ENCODE peak calls at places on chromosome 2, in eight cellular contexts. W is prostate gland, X is GM10248, P is AG04450, F is epithelial cell of esophagus, Y is PC-3, H is heart left ventricle, R is astrocyte of the spinal cord. C is an unnamed sample.

GRCh38 chr2:23549821-23550535 is 165.0 kb downstream of the KLHL29 start:
- DNase-seq in H (no peak), R (peak), Y (no peak), W (no peak), X (no peak), P (no peak), F (no peak), C (no peak)

GRCh38 chr2:238097988-238098853 is 1.9 kb upstream of the ESPNL start:
- DNase-seq in X (peak), Y (peak), W (no peak), P (peak), H (no peak), R (peak), F (peak), C (no peak)

GRCh38 chr2:236130349-236130998 is 37.7 kb downstream of the GBX2 start:
- DNase-seq in R (no peak), Y (no peak), F (no peak), X (no peak), P (no peak), H (no peak), W (no peak), C (no peak)

GRCh38 chr2:41936751-41937463 is 110.9 kb upstream of the PKDCC start:
- DNase-seq in R (no peak), X (no peak), W (no peak), P (no peak), H (no peak), Y (no peak), F (no peak), C (no peak)

GRCh38 chr2:128372621-128373341 is 54.1 kb upstream of the HS6ST1 start:
- DNase-seq in R (no peak), F (no peak), P (no peak), Y (no peak), H (no peak), X (no peak), W (no peak), C (no peak)

GRCh38 chr2:121722479-121722878 is 14.2 kb downstream of the NIFK start:
- DNase-seq in F (peak), W (no peak), R (peak), P (peak), Y (peak), X (no peak), H (no peak), C (peak)

GRCh38 chr2:84807063-84807485 is 73.8 kb downstream of the TRABD2A start:
- DNase-seq in F (peak), W (peak), X (no peak), H (no peak), P (peak), R (peak), Y (peak), C (peak)

GRCh38 chr2:102753563-102754159 is 8.2 kb upstream of the TMEM182 start:
- DNase-seq in P (no peak), R (peak), X (peak), H (no peak), F (peak), Y (peak), W (peak), C (peak)

GRCh38 chr2:140275427-140275826 is 1495.2 kb upstream of the NXPH2 start:
- DNase-seq in W (no peak), X (no peak), F (peak), Y (peak), H (no peak), P (no peak), R (no peak), C (no peak)

GRCh38 chr2:165833156-165833555 is 39.1 kb upstream of the GALNT3 start:
- DNase-seq in X (no peak), F (peak), H (no peak), P (peak), R (peak), W (peak), Y (peak), C (peak)

GRCh38 chr2:72830273-72830672 is 4.4 kb upstream of the EXOC6B start:
- DNase-seq in H (no peak), R (no peak), P (no peak), F (no peak), X (no peak), W (no peak), Y (no peak), C (no peak)

GRCh38 chr2:221517362-221518121 is 54.6 kb downstream of the EPHA4 start:
- DNase-seq in W (no peak), H (peak), X (peak), Y (peak), P (no peak), R (peak), F (peak), C (peak)

GRCh38 chr2:27212626-27213471 is 781 bp upstream of the SLC5A6 start:
- DNase-seq in R (peak), H (no peak), X (no peak), P (peak), W (no peak), Y (peak), F (peak), C (peak)

GRCh38 chr2:120761164-120761861 is 25.6 kb downstream of the GLI2 start:
- DNase-seq in H (peak), X (no peak), P (no peak), W (no peak), F (no peak), R (no peak), Y (no peak), C (no peak)

GRCh38 chr2:234679766-234680687 is 183.1 kb upstream of the ARL4C start:
- DNase-seq in X (no peak), P (peak), F (peak), H (peak), W (no peak), Y (peak), R (peak), C (peak)

GRCh38 chr2:130915595-130916437 is 79.1 kb downstream of the ARHGEF4 start:
- DNase-seq in P (no peak), Y (no peak), H (no peak), R (no peak), W (no peak), F (no peak), X (no peak), C (no peak)

GRCh38 chr2:171811229-171811628 is 82.8 kb downstream of the SLC25A12 start:
- DNase-seq in F (peak), W (no peak), X (no peak), H (no peak), Y (peak), P (no peak), R (peak), C (peak)

GRCh38 chr2:166419616-166419934 is 43.8 kb upstream of the SCN9A start:
- DNase-seq in P (peak), Y (peak), W (no peak), X (no peak), H (no peak), F (peak), R (peak), C (peak)

GRCh38 chr2:239360421-239361310 is 40.2 kb downstream of the HDAC4 start:
- DNase-seq in H (no peak), Y (no peak), P (no peak), F (no peak), X (no peak), R (no peak), W (no peak), C (no peak)

GRCh38 chr2:240142859-240143258 is 2.4 kb upstream of the OTOS start:
- DNase-seq in Y (no peak), P (no peak), X (no peak), H (no peak), F (no peak), W (no peak), R (no peak), C (no peak)

GRCh38 chr2:108355907-108356734 is 21.6 kb upstream of the SULT1C4 start:
- DNase-seq in R (no peak), F (no peak), X (no peak), P (no peak), H (no peak), W (no peak), Y (no peak), C (no peak)

GRCh38 chr2:59786684-59787083 is 766.8 kb downstream of the BCL11A start:
- DNase-seq in W (no peak), H (no peak), R (no peak), X (no peak), F (peak), P (no peak), Y (no peak), C (no peak)

GRCh38 chr2:210387074-210387473 is 72.1 kb upstream of the MYL1 start:
- DNase-seq in R (no peak), W (no peak), Y (no peak), H (no peak), P (no peak), F (peak), X (no peak), C (no peak)

GRCh38 chr2:196925768-196926561 is 542 bp downstream of the PGAP1 start:
- DNase-seq in Y (peak), X (peak), F (peak), R (peak), W (peak), P (no peak), H (peak), C (peak)

GRCh38 chr2:85741811-85742507 is 11.8 kb upstream of the ATOH8 start:
- DNase-seq in Y (peak), R (peak), H (peak), W (peak), F (peak), X (no peak), P (peak), C (peak)

GRCh38 chr2:47904903-47905453 is 1.3 kb downstream of the FBXO11 start:
- DNase-seq in X (peak), R (no peak), Y (no peak), H (peak), F (peak), P (no peak), W (peak), C (no peak)

GRCh38 chr2:176892818-176893217 is 319.8 kb upstream of the HNRNPA3 start:
- DNase-seq in R (no peak), X (no peak), P (no peak), Y (no peak), F (no peak), H (no peak), W (no peak), C (no peak)

GRCh38 chr2:224121406-224122067 is 82.5 kb upstream of the SERPINE2 start:
- DNase-seq in P (no peak), X (no peak), W (no peak), F (no peak), Y (no peak), H (no peak), R (no peak), C (no peak)

GRCh38 chr2:113179446-113180045 is 5.8 kb downstream of the PSD4 start:
- DNase-seq in P (no peak), W (no peak), H (no peak), F (no peak), R (no peak), X (no peak), Y (no peak), C (no peak)

GRCh38 chr2:101699191-101699938 is 1.9 kb downstream of the MAP4K4 start:
- DNase-seq in R (peak), X (no peak), Y (peak), W (no peak), F (no peak), P (no peak), H (no peak), C (no peak)

GRCh38 chr2:191499050-191499449 is 178.9 kb upstream of the NABP1 start:
- DNase-seq in H (no peak), W (no peak), Y (no peak), X (no peak), P (no peak), R (no peak), F (no peak), C (no peak)

GRCh38 chr2:237474931-237475703 is 11.9 kb upstream of the MLPH start:
- DNase-seq in X (peak), W (peak), H (peak), Y (peak), F (peak), P (peak), R (peak), C (peak)

GRCh38 chr2:143607446-143608110 is 478.4 kb downstream of the ARHGAP15 start:
- DNase-seq in F (no peak), X (no peak), Y (no peak), H (no peak), W (no peak), R (no peak), P (no peak), C (peak)

GRCh38 chr2:12045864-12046291 is 299.4 kb downstream of the LPIN1 start:
- DNase-seq in F (no peak), Y (no peak), R (no peak), W (no peak), X (peak), H (no peak), P (no peak), C (no peak)

GRCh38 chr2:128362889-128363228 is 44.2 kb upstream of the HS6ST1 start:
- DNase-seq in H (no peak), F (no peak), Y (no peak), R (peak), W (peak), P (peak), X (no peak), C (peak)

GRCh38 chr2:218513676-218514075 is 54.5 kb downstream of the USP37 start:
- DNase-seq in F (no peak), R (no peak), Y (no peak), X (no peak), W (no peak), H (no peak), P (no peak), C (no peak)

GRCh38 chr2:218517434-218518206 is 50.5 kb downstream of the USP37 start:
- DNase-seq in R (no peak), W (no peak), F (no peak), H (no peak), Y (no peak), X (peak), P (no peak), C (no peak)

GRCh38 chr2:218518876-218519275 is 49.3 kb downstream of the USP37 start:
- DNase-seq in W (no peak), Y (no peak), P (no peak), H (no peak), F (no peak), X (no peak), R (no peak), C (no peak)

DNA sequence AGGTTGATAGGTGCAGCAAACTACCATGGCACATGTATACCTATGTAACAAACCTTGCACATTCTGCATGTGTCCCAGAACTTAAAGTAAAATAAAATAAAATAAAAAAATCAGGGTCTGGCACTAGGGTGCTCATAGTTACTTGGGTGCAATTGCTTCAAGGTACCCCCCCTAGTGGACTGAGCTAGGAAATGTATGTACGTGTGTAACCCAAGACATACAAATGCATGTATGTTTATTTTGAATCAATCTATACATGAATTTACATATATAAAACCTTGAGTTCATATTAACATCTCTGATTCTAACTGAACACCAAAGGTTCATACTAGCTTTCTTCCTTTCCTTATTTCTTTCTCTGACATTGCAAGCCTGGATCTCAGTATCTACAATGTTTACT is 51.5 kb downstream of the USP37 start:
- DNase-seq in Y (peak), W (no peak), P (no peak), X (no peak), H (no peak), R (no peak), F (peak), C (no peak)
- TF ChIP-seq CTCF in Y (peak), W (no peak), P (peak), X (no peak), H (peak), R (peak), F (peak), C (peak)

DNA sequence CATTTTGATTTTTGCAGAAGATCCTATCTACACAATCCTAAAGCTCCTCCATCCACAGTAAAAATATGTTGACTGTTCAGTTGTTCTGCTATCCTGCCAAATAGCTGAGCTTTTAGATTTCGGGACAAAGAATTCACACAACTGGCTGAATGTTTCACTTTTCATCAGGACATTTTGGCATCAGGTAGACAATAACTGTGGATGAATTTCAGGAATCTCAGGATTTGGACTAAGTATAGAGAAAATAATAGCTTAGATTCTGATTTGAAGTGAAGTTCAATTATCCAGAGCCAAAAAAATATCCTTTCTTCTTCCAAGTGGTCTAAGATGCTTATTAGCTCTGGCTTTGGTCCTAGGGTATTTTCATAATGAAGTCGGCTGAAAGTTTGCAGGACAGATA is 16.0 kb downstream of the KCNE4 start:
- DNase-seq in W (no peak), H (no peak), F (no peak), Y (no peak), X (no peak), R (no peak), P (no peak), C (no peak)
- TF ChIP-seq CTCF in W (no peak), H (no peak), F (no peak), Y (no peak), X (no peak), R (no peak), P (no peak), C (no peak)

DNA sequence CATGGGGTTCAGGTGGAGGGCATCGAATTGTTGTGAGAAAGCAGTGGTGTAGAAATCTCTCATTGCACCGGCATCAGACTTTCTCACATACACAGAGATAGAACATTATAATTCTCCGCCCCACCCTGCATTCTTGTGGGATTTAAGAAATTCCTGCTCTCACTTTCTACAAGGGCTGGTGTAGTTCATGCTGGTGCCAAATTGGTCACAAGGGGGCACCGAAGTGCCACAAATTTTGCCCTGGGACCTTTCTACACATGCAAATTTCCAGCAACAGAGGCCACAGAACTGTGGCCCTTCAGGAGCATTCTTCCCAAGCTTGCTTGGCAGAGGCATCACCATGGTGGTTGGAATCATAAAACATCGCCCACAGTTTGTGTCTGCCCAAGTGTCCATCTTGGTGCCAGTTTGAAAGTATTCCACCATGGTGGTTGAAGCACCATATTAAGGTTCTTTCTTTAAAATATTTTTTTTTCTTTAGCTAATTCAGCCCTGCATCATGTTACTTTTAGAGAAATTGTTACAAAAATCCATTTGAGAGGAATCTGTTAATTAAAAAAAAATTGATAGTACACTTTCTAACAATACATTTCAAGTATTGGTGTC is 521.2 kb upstream of the FANCL start:
- DNase-seq in R (peak), Y (peak), W (peak), H (no peak), F (peak), P (peak), X (no peak), C (peak)
- TF ChIP-seq CTCF in R (peak), Y (peak), W (peak), H (peak), F (peak), P (peak), X (peak), C (peak)

DNA sequence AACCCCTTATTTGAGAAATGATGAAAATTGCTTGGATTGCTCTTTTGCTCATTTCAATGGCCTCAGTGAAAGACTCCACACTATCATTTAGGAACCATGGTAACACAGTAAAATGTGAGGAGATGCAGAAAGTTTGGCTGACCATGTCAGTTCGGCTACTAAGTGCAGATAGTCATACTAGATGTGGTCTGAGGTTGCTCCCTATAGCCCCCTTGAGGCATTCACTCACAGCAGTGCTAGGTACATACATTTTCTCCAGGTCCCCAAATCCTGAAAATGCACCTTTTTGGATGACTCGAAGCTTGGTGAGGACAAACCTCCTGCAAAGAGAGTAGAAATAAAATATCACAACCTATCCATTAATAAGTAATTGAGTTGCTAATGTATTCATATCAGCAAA is 86.3 kb downstream of the FSHR start:
- DNase-seq in H (no peak), X (no peak), W (no peak), F (no peak), Y (no peak), P (no peak), R (no peak), C (no peak)
- TF ChIP-seq CTCF in H (no peak), X (no peak), W (no peak), F (no peak), Y (no peak), P (no peak), R (no peak), C (no peak)

GRCh38 chr2:241352227-241352626 is 3.9 kb upstream of the FARP2 start:
- DNase-seq in Y (no peak), F (no peak), P (no peak), W (no peak), R (no peak), X (no peak), H (no peak), C (no peak)

GRCh38 chr2:241357531-241357930 is 1.4 kb downstream of the FARP2 start:
- DNase-seq in R (no peak), F (peak), P (no peak), Y (no peak), X (no peak), H (no peak), W (no peak), C (no peak)

GRCh38 chr2:241356871-241357260 is 781 bp downstream of the FARP2 start:
- DNase-seq in P (no peak), H (no peak), W (no peak), R (no peak), X (no peak), Y (no peak), F (no peak), C (no peak)

GRCh38 chr2:241355983-241356870 is at the start of gene FARP2:
- DNase-seq in W (peak), F (peak), P (peak), R (peak), H (peak), Y (peak), X (peak), C (peak)

GRCh38 chr2:241354668-241355658 is 1.1 kb upstream of the FARP2 start:
- DNase-seq in F (peak), R (peak), X (peak), Y (peak), P (no peak), W (peak), H (peak), C (peak)
- TF ChIP-seq CTCF in F (peak), R (peak), X (no peak), Y (no peak), P (no peak), W (no peak), H (no peak), C (no peak)